ENCODE peak calls at places on chromosomes 16 and 17, in five cellular contexts. L is ovary, P is body of pancreas, R is HCT116, Q is sigmoid colon. E is an unnamed sample.

GRCh38 chr17:80177986-80178590 is 8.3 kb downstream of the CARD14 start:
- DNase-seq in L (no peak), P (no peak), R (no peak), Q (no peak), E (no peak)

GRCh38 chr16:22323173-22323997 is 26.2 kb downstream of the POLR3E start:
- DNase-seq in L (no peak), P (no peak), R (no peak), Q (no peak), E (no peak)

GRCh38 chr17:48637323-48638260 is 11.4 kb upstream of the HOXB9 start:
- DNase-seq in L (no peak), P (no peak), R (no peak), Q (peak), E (no peak)

GRCh38 chr17:6639651-6640535 is 618 bp downstream of the KIAA0753 start:
- DNase-seq in L (peak), P (no peak), R (no peak), Q (peak), E (peak)

GRCh38 chr17:808003-808294 is 25.8 kb downstream of the MRM3 start:
- DNase-seq in L (no peak), P (no peak), R (no peak), Q (no peak), E (no peak)

GRCh38 chr17:7767425-7768021 is 50.0 kb downstream of the DNAH2 start:
- DNase-seq in L (no peak), P (peak), R (no peak), Q (no peak), E (no peak)

GRCh38 chr17:4506180-4506814 is 7.6 kb downstream of the SPNS2 start:
- DNase-seq in L (no peak), P (no peak), R (no peak), Q (no peak), E (no peak)

GRCh38 chr16:27985981-27986380 is 77.5 kb downstream of the GSG1L start:
- DNase-seq in L (no peak), P (no peak), R (no peak), Q (peak), E (no peak)

GRCh38 chr16:65098916-65099315 is 22.9 kb downstream of the CDH11 start:
- DNase-seq in L (no peak), P (no peak), R (no peak), Q (no peak), E (no peak)

GRCh38 chr17:57284984-57285646 is 28.8 kb downstream of the MSI2 start:
- DNase-seq in L (peak), P (no peak), R (no peak), Q (no peak), E (no peak)

GRCh38 chr16:29182501-29182900 is 197.6 kb downstream of the LAT start:
- DNase-seq in L (no peak), P (no peak), R (no peak), Q (no peak), E (no peak)

GRCh38 chr16:13112639-13113038 is 211.2 kb downstream of the SHISA9 start:
- DNase-seq in L (no peak), P (no peak), R (no peak), Q (no peak), E (no peak)

GRCh38 chr16:13110124-13110796 is 208.9 kb downstream of the SHISA9 start:
- DNase-seq in L (no peak), P (peak), R (no peak), Q (peak), E (peak)

GRCh38 chr16:13118091-13118490 is 216.7 kb downstream of the SHISA9 start:
- DNase-seq in L (no peak), P (no peak), R (no peak), Q (no peak), E (no peak)

GRCh38 chr16:13111747-13112146 is 210.3 kb downstream of the SHISA9 start:
- DNase-seq in L (no peak), P (no peak), R (no peak), Q (no peak), E (no peak)

GRCh38 chr16:13113786-13114185 is 212.4 kb downstream of the SHISA9 start:
- DNase-seq in L (no peak), P (no peak), R (no peak), Q (no peak), E (no peak)
- H3K27ac ChIP-seq in L (no peak), P (no peak), R (no peak), Q (no peak), E (peak)

DNA sequence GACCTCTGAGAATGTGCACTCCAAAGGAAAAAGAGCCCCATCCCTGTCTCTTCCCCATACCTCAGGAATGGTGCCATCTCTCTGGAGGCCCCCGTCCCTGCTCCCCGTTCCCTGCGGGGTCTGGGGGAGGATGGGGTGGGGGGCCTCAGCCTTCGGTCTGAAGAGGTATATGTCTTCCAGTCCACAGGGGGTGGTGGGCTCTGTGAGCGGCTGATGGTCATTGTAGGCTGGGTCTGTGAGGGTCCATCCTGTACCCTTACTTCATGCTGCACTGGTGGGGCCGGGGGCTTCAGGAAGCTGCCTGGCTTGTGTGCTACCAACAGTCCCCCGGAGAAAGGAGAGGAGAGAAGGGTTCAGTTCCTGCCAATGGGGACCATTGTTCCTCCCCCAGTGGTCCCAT is 6.1 kb downstream of the GAS2L2 start:
- DNase-seq in L (no peak), P (no peak), R (no peak), Q (no peak), E (no peak)
- TF ChIP-seq POLR2A in L (no peak), P (no peak), R (no peak), Q (no peak), E (no peak)

DNA sequence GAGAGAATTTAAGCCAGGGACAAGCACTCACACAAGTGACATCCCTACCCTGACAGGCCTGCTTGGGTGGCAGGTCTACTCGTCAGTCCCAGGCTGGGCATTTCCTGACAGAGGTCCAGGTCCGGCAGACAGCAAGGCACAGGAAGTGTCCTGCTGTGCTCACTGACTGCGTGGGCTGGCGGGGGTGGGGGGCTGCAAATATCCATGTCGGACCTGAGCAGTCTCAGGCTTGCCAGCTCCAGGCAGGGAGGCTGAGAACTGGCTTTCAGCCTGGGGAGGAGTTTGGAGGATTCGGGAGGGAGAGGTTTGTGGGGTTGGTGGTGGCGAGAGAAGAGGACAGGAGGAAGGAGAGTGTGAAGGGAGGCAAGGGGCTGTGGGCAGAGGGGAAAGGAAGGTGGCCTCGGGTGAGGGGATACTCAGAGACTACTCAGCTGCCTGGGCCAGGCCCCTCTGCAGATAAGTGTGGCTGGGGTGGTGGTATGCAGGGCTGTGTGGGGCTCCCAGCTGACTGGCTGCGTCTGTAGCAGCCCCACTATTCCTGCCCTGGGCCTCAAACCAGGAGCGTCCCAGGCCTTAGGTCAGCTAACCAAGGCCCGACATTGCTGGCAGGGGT is 7.8 kb downstream of the HIC1 start:
- DNase-seq in L (peak), P (no peak), R (no peak), Q (peak), E (no peak)
- H3K27ac ChIP-seq in L (peak), P (no peak), R (no peak), Q (peak), E (peak)

GRCh38 chr16:1945559-1946391 is 2.8 kb upstream of the MSRB1 start:
- DNase-seq in L (no peak), P (no peak), R (no peak), Q (no peak), E (no peak)

GRCh38 chr16:1941924-1942809 is 832 bp downstream of the MSRB1 start:
- DNase-seq in L (peak), P (peak), R (no peak), Q (peak), E (no peak)

GRCh38 chr16:1942810-1943726 is at the start of gene MSRB1:
- DNase-seq in L (peak), P (peak), R (peak), Q (peak), E (peak)

GRCh38 chr16:1946495-1947368 is 3.7 kb upstream of the MSRB1 start:
- DNase-seq in L (no peak), P (no peak), R (no peak), Q (peak), E (no peak)

DNA sequence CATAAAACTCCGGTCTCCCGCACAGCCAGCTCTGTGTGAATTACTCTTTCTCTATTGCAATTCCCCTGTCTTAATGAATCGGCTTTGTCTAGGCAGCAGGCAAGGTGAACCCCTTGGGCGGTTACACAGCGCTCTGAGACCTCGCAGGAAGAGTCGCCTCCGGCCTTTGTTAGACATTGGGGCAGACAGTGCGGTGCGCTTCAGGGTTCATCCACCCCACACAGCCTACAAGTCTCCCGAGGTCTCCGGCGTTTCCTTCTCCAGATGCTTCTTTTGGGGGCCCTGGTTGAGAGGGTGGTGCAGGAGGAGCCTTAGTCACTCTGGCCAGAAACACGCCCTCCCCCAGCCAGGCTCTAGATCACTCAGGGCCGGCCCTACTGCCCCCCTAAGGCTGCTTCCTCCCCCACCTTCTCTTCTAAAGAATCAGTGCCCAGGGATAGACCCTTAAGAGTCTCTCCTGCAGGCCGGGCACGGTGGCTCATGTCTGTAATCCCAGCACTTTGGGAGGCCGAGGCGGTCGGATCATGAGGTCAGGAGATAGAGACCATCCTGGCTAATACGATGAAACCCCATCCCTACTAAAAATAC is 1.7 kb upstream of the MSRB1 start:
- DNase-seq in L (no peak), P (no peak), R (no peak), Q (peak), E (no peak)
- TF ChIP-seq POLR2A in L (no peak), P (no peak), R (no peak), Q (no peak), E (no peak)

DNA sequence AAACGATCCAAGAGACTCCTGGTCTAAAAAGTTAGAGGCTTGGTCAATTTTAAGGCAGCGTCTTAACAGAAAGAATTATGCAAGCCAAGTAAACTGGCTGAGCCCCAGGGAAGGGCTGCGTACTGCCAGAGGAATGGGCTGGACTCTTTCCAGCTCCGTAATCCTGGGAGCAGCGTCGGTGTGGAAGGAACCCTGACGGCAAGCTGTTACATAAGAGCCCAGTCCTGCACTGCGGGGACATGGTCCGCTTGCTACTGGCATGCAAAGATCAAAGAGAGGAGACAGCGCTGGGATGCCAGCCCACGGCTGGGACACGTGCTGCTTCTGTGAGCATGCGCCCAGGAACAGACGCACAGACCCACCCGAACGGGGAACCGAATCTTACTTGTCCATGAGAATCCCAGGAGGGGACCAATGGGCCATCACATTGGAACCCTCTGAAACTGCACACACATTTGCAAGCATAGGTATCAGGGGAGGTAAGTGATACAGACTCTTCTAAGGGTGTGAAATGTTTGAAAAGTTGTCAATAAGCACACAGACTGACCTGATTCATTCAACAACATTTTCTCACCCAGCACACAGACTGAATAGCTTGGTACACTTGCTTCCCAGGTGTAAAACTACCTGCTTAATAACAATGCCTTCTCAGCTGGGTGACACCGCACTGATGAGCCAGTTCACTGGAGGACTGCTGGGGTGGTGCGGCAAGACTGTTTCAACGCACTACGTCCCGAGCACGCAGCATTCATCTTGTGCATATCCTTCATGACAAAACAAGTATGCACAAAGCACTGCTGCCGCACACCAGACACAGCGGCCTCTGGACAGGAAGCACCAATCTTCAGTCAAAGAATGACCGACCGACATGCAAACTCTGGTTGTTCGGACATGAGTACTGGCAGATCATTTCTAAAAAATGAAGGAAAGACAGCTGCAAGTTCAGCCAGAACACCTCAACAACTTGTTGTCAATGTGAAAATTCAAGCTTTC is 94.9 kb downstream of the ANKRD11 start:
- DNase-seq in L (peak), P (peak), R (no peak), Q (peak), E (peak)
- H3K27ac ChIP-seq in L (peak), P (peak), R (no peak), Q (peak), E (peak)

GRCh38 chr16:69837380-69837779 is 75.2 kb downstream of the WWP2 start:
- DNase-seq in L (no peak), P (no peak), R (no peak), Q (no peak), E (no peak)
- TF ChIP-seq POLR2A in L (no peak), P (no peak), R (no peak), Q (no peak), E (no peak)